ENCODE peak calls at places on chromosomes 11 and 22, in four cellular contexts. G is HCT116, R is spleen, X is H1. I is an unnamed sample.
A peak's percentile ranks its signal among the peaks of the same experiment; 100 is the strongest.

GRCh38 chr11:43987384-43988039 is 45.1 kb downstream of the C11orf96 start:
- DNase-seq in X (no peak), R (no peak), G (no peak), I (no peak)

GRCh38 chr11:122241561-122241960 is 125.5 kb upstream of the BLID start:
- DNase-seq in R (no peak), X (no peak), G (no peak), I (no peak)

GRCh38 chr11:36195496-36196346 is 93.5 kb downstream of the COMMD9 start:
- DNase-seq in R (no peak), X (no peak), G (no peak), I (peak; percentile 29)

GRCh38 chr11:130652671-130653335 is 204.4 kb downstream of the ADAMTS15 start:
- DNase-seq in X (peak; percentile 11), G (no peak), R (no peak), I (no peak)

GRCh38 chr22:41531736-41532477 is 12.4 kb downstream of the POLR3H start:
- DNase-seq in R (no peak), X (no peak), G (no peak), I (no peak)

GRCh38 chr11:46682773-46683752 is 17.4 kb downstream of the ARHGAP1 start:
- DNase-seq in X (no peak), R (peak; percentile 39), G (peak; percentile 38), I (no peak)

GRCh38 chr22:25109878-25110595 is 89.6 kb upstream of the CRYBB3 start:
- DNase-seq in X (no peak), G (no peak), R (no peak), I (no peak)

GRCh38 chr11:62806611-62807121 is 1.4 kb upstream of the NXF1 start:
- DNase-seq in R (no peak), X (no peak), G (no peak), I (no peak)

GRCh38 chr22:44709881-44710400 is 7.9 kb downstream of the PRR5 start:
- DNase-seq in X (no peak), R (peak; percentile 81), G (no peak), I (no peak)

GRCh38 chr22:49515486-49515885 is 312.2 kb downstream of the BRD1 start:
- DNase-seq in G (no peak), R (no peak), X (no peak), I (no peak)

GRCh38 chr22:39315389-39315788 is 4.0 kb downstream of the RPL3 start:
- DNase-seq in G (no peak), X (no peak), R (no peak), I (no peak)

GRCh38 chr11:117814766-117815261 is 9.7 kb downstream of the FXYD2 start:
- DNase-seq in R (peak; percentile 95), X (no peak), G (no peak), I (no peak)

GRCh38 chr11:117816151-117816741 is 8.3 kb downstream of the FXYD2 start:
- DNase-seq in R (peak; percentile 83), G (no peak), X (no peak), I (no peak)

GRCh38 chr11:117816846-117817212 is 7.7 kb downstream of the FXYD2 start:
- DNase-seq in G (no peak), R (no peak), X (no peak), I (no peak)

GRCh38 chr11:117814204-117814765 is 10.3 kb downstream of the FXYD2 start:
- DNase-seq in R (no peak), G (no peak), X (no peak), I (no peak)

DNA sequence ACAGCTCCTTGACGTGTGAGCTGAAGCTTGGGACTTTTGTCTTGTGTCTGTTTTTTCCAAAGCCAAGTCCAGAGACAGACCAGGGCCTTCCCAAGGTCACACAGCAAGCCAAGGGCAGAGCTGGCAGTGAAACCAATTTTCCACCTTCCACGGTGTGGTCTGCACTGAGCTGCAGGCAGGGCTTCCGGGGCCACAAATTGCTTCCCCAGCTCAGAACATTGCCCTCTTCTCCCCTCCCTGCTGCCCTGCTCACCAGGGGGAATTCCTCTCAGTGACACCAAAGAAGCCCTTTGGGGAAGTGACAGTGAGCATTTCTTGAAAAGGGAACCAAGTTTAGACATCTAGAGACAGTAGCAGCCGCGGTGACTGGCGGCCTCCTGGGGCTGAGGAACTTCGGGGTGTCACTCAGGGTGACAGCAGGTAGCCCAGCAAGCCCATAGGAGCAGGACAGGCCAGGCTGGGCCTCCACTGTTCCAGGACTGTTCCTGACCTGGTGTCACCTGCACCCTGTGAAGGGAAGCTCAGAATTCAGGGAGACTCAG is 9.2 kb downstream of the FXYD2 start:
- DNase-seq in G (no peak), X (no peak), R (peak; percentile 94), I (no peak)
- H3K4me3 ChIP-seq in G (no peak overlapping the region), X (no peak overlapping the region), R (peak overlapping the region; percentile 60), I (no peak overlapping the region)

DNA sequence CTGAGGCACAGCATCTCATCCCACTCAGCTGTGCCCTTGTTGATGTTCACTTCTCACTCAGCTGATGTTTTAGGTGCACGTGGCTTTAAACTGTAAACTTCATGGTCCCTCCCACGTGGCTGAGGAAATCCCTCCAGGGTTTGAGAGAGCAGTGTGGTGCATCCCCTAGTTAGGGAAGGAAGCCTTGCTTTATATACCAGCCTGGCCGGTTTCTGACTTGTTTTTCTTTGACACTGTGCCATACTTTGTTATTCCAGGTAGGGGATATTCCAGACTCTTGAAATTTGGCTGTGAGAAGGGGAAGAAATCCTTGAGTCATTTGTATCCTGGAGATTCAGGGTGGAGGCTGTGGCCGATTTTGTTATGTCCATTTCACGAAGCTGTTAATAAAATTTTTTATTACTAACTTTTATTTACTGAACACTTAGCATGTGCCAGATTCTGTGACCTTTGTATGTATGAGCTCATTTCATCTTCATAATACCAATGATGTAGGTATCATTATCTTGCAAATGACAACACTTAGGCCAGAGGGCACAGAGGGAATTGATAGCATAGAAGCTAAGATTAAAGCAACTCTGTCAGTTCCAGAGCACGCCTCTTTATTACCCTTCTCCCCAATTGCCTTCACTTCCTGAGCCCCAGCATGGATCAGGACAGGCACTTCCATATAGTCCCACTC is 116.6 kb downstream of the NAV2 start:
- DNase-seq in G (no peak), X (no peak), R (no peak), I (no peak)
- TF ChIP-seq POLR2AphosphoS5 in G (no peak), X (no peak), R (no peak), I (peak; percentile 48)

DNA sequence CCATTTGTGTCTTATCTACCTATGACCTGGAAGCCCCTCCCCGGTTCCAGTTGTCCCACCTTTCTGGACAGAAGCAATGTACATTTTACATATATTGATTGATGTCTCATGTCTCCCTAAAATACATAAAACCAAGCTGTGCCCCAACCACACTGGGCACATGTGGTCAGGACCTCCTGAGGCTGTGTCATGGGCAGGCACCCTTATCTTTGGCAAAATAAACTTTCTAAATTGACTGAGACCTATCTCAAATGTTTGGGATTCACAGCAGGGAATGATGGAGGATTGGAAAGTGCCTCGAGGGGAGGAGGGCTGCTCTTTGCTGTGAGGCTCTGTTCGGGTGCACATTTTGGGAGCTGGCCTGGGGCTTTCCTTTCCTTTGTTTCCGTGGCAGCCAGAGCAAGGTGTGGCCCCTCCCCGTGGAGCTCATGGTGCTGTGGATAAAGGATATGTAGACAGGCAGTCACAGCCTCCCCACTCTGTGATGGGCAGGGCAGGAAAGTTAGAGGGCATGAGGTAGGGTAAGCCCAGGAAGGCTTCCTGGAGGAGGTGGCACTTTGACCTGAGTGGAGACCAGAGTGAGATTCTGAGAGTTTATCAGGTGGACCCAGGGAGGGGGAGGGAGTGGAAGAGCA is 615.6 kb downstream of the TBC1D22A start:
- DNase-seq in X (no peak), R (no peak), G (no peak), I (no peak)
- H3K9me3 ChIP-seq in X (peaks cover 68% of the 10 kb centered on the region), R (no peaks in the 10 kb centered on the region), G (no peaks in the 10 kb centered on the region), I (no peaks in the 10 kb centered on the region)

DNA sequence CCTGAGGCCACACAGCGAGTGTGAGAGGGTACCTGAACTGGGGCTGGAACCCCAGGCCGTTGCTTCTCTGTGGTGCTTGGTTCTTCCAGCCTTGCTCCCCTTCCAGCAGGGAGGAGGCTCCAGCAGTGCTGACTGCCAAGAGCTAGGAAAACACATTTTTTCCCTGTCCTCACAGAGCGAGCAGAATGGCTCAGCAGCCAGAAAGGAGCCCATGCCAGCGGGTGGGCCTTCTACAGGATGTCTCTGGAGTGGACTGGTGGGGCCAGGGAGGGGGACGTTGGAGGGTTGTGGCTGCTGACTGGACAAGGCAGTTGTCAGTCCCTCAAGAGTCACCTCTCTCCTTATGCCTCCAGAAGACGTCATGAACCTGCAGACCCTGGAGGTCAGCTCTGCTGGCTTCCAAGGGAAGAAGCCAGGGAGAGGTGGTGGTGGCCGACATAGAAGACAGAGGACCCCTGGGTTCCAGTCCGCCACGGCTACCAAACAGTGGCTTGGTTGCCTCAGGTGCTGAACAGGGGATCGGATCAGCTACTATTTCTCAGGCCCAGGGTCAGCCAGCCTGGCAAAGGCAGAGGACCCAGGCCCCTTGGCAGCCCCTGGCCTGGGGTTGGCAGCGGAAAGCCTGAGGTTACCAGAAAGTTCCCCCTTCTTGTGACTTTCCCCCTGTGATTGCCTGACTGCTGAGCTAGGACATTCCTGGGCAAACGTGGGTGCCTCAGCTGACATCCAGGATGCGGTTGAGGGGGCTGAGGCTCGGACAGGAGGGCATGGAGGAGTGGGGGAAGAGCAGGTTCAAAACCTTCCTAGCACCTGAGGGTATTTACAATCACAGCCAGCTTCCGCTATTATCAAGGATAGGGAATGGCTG is 3.7 kb downstream of the MAFF start:
- DNase-seq in G (no peak), R (no peak), X (no peak), I (no peak)
- H3K4me3 ChIP-seq in G (no peak overlapping the region), R (no peak overlapping the region), X (no peak overlapping the region), I (peak overlapping the region; percentile 9)

DNA sequence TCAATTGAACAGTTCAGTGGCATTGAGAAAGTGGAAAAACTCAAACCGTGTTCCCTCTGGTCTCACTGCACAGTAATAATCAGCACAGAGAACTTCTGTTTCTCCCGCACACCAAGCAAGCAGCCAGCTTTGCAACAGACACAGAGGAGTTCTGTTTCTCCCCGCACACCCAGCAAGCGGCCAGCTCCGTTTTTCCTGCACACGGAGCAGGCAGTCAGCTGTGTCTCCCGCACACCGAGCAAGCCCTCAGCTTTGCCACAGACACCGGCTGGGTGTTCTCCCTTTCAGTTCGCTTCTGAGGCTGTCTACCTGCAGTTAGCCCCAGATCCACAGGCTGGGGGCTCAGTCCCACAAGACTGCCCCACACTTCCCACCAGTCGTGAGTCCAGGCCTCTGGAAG is 9.9 kb upstream of the TALDO1 start:
- DNase-seq in X (no peak), R (no peak), G (no peak), I (no peak)
- TF ChIP-seq POLR2AphosphoS5 in X (no peak), R (no peak), G (no peak), I (no peak)